ENCODE peak calls at places on chromosome 15, in six cellular contexts. One of them, this sample, is unnamed.
A peak's percentile ranks its signal among the peaks of the same experiment; 100 is the strongest.

GRCh38 chr15:38696120-38696727 is 131.6 kb upstream of the RASGRP1 start:
- DNase-seq in spleen: no peak
- DNase-seq in breast epithelium: no peak
- DNase-seq in HepG2: no peak
- DNase-seq in transverse colon: peak; percentile 50
- DNase-seq in vagina: no peak
- DNase-seq in this sample: no peak

GRCh38 chr15:91593081-91593480 is 260.4 kb upstream of the SLCO3A1 start:
- DNase-seq in spleen: no peak
- DNase-seq in breast epithelium: no peak
- DNase-seq in HepG2: no peak
- DNase-seq in transverse colon: no peak
- DNase-seq in vagina: no peak
- DNase-seq in this sample: no peak

GRCh38 chr15:48644827-48645557 is 517 bp downstream of the FBN1 start:
- DNase-seq in spleen: peak; percentile 78
- DNase-seq in breast epithelium: no peak
- DNase-seq in HepG2: no peak
- DNase-seq in transverse colon: no peak
- DNase-seq in vagina: no peak
- DNase-seq in this sample: no peak

GRCh38 chr15:89812126-89812846 is 2.4 kb downstream of the ANPEP start:
- DNase-seq in spleen: no peak
- DNase-seq in breast epithelium: peak; percentile 84
- DNase-seq in HepG2: peak; percentile 56
- DNase-seq in transverse colon: peak; percentile 88
- DNase-seq in vagina: no peak
- DNase-seq in this sample: peak; percentile 87

GRCh38 chr15:43433160-43433559 is 59.8 kb downstream of the TP53BP1 start:
- DNase-seq in spleen: no peak
- DNase-seq in breast epithelium: no peak
- DNase-seq in HepG2: no peak
- DNase-seq in transverse colon: no peak
- DNase-seq in vagina: no peak
- DNase-seq in this sample: no peak

GRCh38 chr15:55916666-55917409 is 76.6 kb downstream of the NEDD4 start:
- DNase-seq in spleen: no peak
- DNase-seq in breast epithelium: no peak
- DNase-seq in HepG2: no peak
- DNase-seq in transverse colon: no peak
- DNase-seq in vagina: no peak
- DNase-seq in this sample: no peak

GRCh38 chr15:41811432-41812195 is 16.3 kb upstream of the JMJD7 start:
- DNase-seq in spleen: peak; percentile 93
- DNase-seq in breast epithelium: peak; percentile 84
- DNase-seq in HepG2: peak; percentile 69
- DNase-seq in transverse colon: peak; percentile 86
- DNase-seq in vagina: no peak
- DNase-seq in this sample: peak; percentile 80

GRCh38 chr15:70236306-70237103 is 138.8 kb upstream of the TLE3 start:
- DNase-seq in spleen: peak; percentile 58
- DNase-seq in breast epithelium: no peak
- DNase-seq in HepG2: no peak
- DNase-seq in transverse colon: no peak
- DNase-seq in vagina: no peak
- DNase-seq in this sample: no peak

GRCh38 chr15:72182673-72183072 is 14.9 kb downstream of the GRAMD2A start:
- DNase-seq in spleen: peak; percentile 5
- DNase-seq in breast epithelium: peak; percentile 28
- DNase-seq in HepG2: peak; percentile 86
- DNase-seq in transverse colon: no peak
- DNase-seq in vagina: no peak
- DNase-seq in this sample: no peak

GRCh38 chr15:49918106-49918505 is 200.9 kb downstream of the ATP8B4 start:
- DNase-seq in spleen: no peak
- DNase-seq in breast epithelium: no peak
- DNase-seq in HepG2: no peak
- DNase-seq in transverse colon: no peak
- DNase-seq in vagina: no peak
- DNase-seq in this sample: no peak

GRCh38 chr15:70235347-70235746 is 137.6 kb upstream of the TLE3 start:
- DNase-seq in spleen: peak; percentile 16
- DNase-seq in breast epithelium: no peak
- DNase-seq in HepG2: no peak
- DNase-seq in transverse colon: no peak
- DNase-seq in vagina: no peak
- DNase-seq in this sample: no peak

GRCh38 chr15:28919201-28919627 is 33.4 kb downstream of the APBA2 start:
- DNase-seq in spleen: peak; percentile 77
- DNase-seq in breast epithelium: no peak
- DNase-seq in HepG2: no peak
- DNase-seq in transverse colon: no peak
- DNase-seq in vagina: no peak
- DNase-seq in this sample: no peak

GRCh38 chr15:51223771-51224229 is 114.6 kb downstream of the CYP19A1 start:
- DNase-seq in spleen: no peak
- DNase-seq in breast epithelium: no peak
- DNase-seq in HepG2: no peak
- DNase-seq in transverse colon: no peak
- DNase-seq in vagina: no peak
- DNase-seq in this sample: no peak

GRCh38 chr15:54564142-54564541 is 585.9 kb downstream of the UNC13C start:
- DNase-seq in spleen: no peak
- DNase-seq in breast epithelium: no peak
- DNase-seq in HepG2: no peak
- DNase-seq in transverse colon: no peak
- DNase-seq in vagina: no peak
- DNase-seq in this sample: no peak

GRCh38 chr15:81809543-81809942 is 236.3 kb downstream of the MEX3B start:
- DNase-seq in spleen: no peak
- DNase-seq in breast epithelium: no peak
- DNase-seq in HepG2: peak; percentile 21
- DNase-seq in transverse colon: no peak
- DNase-seq in vagina: no peak
- DNase-seq in this sample: no peak

GRCh38 chr15:63407612-63408011 is 26.0 kb upstream of the CA12 start:
- DNase-seq in spleen: no peak
- DNase-seq in breast epithelium: no peak
- DNase-seq in HepG2: no peak
- DNase-seq in transverse colon: no peak
- DNase-seq in vagina: no peak
- DNase-seq in this sample: no peak

GRCh38 chr15:28873585-28874139 is 12.1 kb upstream of the APBA2 start:
- DNase-seq in spleen: peak; percentile 39
- DNase-seq in breast epithelium: no peak
- DNase-seq in HepG2: no peak
- DNase-seq in transverse colon: no peak
- DNase-seq in vagina: no peak
- DNase-seq in this sample: no peak

GRCh38 chr15:68224546-68225250 is 4.8 kb downstream of the CLN6 start:
- DNase-seq in spleen: no peak
- DNase-seq in breast epithelium: no peak
- DNase-seq in HepG2: no peak
- DNase-seq in transverse colon: no peak
- DNase-seq in vagina: no peak
- DNase-seq in this sample: peak; percentile 1

GRCh38 chr15:94080989-94081605 is 150.3 kb upstream of the MCTP2 start:
- DNase-seq in spleen: no peak
- DNase-seq in breast epithelium: no peak
- DNase-seq in HepG2: no peak
- DNase-seq in transverse colon: no peak
- DNase-seq in vagina: peak; percentile 82
- DNase-seq in this sample: no peak

GRCh38 chr15:32970847-32971246 is 223.7 kb downstream of the FMN1 start:
- DNase-seq in spleen: no peak
- DNase-seq in breast epithelium: no peak
- DNase-seq in HepG2: no peak
- DNase-seq in transverse colon: peak; percentile 24
- DNase-seq in vagina: no peak
- DNase-seq in this sample: no peak

GRCh38 chr15:91186892-91187644 is 87.0 kb downstream of the SV2B start:
- DNase-seq in spleen: no peak
- DNase-seq in breast epithelium: no peak
- DNase-seq in HepG2: peak; percentile 13
- DNase-seq in transverse colon: no peak
- DNase-seq in vagina: no peak
- DNase-seq in this sample: no peak

GRCh38 chr15:96345560-96346389 is 15.3 kb downstream of the NR2F2 start:
- DNase-seq in spleen: peak; percentile 86
- DNase-seq in breast epithelium: peak; percentile 61
- DNase-seq in HepG2: peak; percentile 47
- DNase-seq in transverse colon: no peak
- DNase-seq in vagina: no peak
- DNase-seq in this sample: peak; percentile 50

GRCh38 chr15:96348112-96349027 is 17.9 kb downstream of the NR2F2 start:
- DNase-seq in spleen: no peak
- DNase-seq in breast epithelium: no peak
- DNase-seq in HepG2: no peak
- DNase-seq in transverse colon: no peak
- DNase-seq in vagina: no peak
- DNase-seq in this sample: no peak

GRCh38 chr15:96347181-96348111 is 16.9 kb downstream of the NR2F2 start:
- DNase-seq in spleen: peak; percentile 80
- DNase-seq in breast epithelium: no peak
- DNase-seq in HepG2: no peak
- DNase-seq in transverse colon: no peak
- DNase-seq in vagina: no peak
- DNase-seq in this sample: no peak

GRCh38 chr15:96344706-96345559 is 14.4 kb downstream of the NR2F2 start:
- DNase-seq in spleen: no peak
- DNase-seq in breast epithelium: no peak
- DNase-seq in HepG2: no peak
- DNase-seq in transverse colon: no peak
- DNase-seq in vagina: no peak
- DNase-seq in this sample: no peak

GRCh38 chr15:96346409-96346808 is 15.9 kb downstream of the NR2F2 start:
- DNase-seq in spleen: no peak
- DNase-seq in breast epithelium: no peak
- DNase-seq in HepG2: no peak
- DNase-seq in transverse colon: no peak
- DNase-seq in vagina: no peak
- DNase-seq in this sample: no peak
- H3K4me1 ChIP-seq in spleen: peaks cover 19% of the 10 kb centered on the region
- H3K4me1 ChIP-seq in breast epithelium: no peaks in the 10 kb centered on the region
- H3K4me1 ChIP-seq in HepG2: peaks cover 14% of the 10 kb centered on the region
- H3K4me1 ChIP-seq in transverse colon: peaks cover 43% of the 10 kb centered on the region
- H3K4me1 ChIP-seq in vagina: peaks cover 56% of the 10 kb centered on the region
- H3K4me1 ChIP-seq in this sample: no peaks in the 10 kb centered on the region

GRCh38 chr15:67080118-67080899 is 14.9 kb downstream of the SMAD3 start:
- DNase-seq in spleen: no peak
- DNase-seq in breast epithelium: no peak
- DNase-seq in HepG2: no peak
- DNase-seq in transverse colon: no peak
- DNase-seq in vagina: no peak
- DNase-seq in this sample: no peak
- TF ChIP-seq POLR2A in spleen: no peak
- TF ChIP-seq POLR2A in breast epithelium: no peak
- TF ChIP-seq POLR2A in HepG2: no peak
- TF ChIP-seq POLR2A in transverse colon: no peak
- TF ChIP-seq POLR2A in vagina: no peak
- TF ChIP-seq POLR2A in this sample: no peak

DNA sequence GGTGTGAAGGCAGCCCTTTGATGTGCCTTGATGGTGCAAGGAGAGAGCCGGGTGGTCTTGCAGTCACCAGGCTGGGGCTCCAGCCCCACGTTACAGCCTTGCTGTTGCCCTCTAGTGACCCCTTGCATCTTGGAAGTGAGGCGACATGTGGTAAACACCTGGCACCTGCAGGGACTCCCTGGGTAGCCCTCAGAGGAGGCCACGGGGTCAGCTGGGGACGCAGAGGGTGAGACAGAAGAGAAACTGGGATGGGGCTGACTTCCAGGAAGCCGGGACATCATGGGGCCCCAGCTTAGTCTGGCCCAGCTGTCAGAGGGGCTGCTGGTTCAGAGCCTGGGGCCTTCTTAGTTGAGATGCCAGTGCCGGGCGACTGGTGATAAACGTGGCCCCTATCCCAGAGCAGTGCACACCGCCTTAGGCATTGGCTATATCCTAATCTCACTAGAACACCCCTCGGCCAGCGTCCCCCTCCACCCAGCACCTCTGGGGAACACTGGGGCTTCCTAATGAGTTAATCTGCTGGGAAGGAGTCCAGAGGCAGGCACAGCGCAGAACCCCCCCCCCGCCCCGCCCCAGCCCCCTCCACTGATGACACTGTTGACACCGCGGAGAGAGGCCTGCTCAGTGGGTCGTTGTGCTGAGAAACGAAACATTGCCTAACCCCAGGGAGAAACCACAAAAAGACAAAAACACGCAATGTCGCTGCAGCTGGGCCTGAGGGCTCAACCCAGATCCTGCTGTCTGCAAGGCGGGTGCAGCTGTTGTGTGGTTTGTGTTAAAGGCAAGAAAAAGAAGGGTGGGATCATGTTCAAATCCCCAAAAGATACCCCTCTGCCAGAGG is 60.5 kb upstream of the KLF13 start:
- DNase-seq in spleen: peak; percentile 92
- DNase-seq in breast epithelium: peak; percentile 36
- DNase-seq in HepG2: no peak
- DNase-seq in transverse colon: peak; percentile 73
- DNase-seq in vagina: peak; percentile 82
- DNase-seq in this sample: peak; percentile 7
- TF ChIP-seq POLR2AphosphoS5 in spleen: peak; percentile 88
- TF ChIP-seq POLR2AphosphoS5 in breast epithelium: no peak
- TF ChIP-seq POLR2AphosphoS5 in HepG2: no peak
- TF ChIP-seq POLR2AphosphoS5 in transverse colon: peak; percentile 15
- TF ChIP-seq POLR2AphosphoS5 in vagina: no peak
- TF ChIP-seq POLR2AphosphoS5 in this sample: no peak

DNA sequence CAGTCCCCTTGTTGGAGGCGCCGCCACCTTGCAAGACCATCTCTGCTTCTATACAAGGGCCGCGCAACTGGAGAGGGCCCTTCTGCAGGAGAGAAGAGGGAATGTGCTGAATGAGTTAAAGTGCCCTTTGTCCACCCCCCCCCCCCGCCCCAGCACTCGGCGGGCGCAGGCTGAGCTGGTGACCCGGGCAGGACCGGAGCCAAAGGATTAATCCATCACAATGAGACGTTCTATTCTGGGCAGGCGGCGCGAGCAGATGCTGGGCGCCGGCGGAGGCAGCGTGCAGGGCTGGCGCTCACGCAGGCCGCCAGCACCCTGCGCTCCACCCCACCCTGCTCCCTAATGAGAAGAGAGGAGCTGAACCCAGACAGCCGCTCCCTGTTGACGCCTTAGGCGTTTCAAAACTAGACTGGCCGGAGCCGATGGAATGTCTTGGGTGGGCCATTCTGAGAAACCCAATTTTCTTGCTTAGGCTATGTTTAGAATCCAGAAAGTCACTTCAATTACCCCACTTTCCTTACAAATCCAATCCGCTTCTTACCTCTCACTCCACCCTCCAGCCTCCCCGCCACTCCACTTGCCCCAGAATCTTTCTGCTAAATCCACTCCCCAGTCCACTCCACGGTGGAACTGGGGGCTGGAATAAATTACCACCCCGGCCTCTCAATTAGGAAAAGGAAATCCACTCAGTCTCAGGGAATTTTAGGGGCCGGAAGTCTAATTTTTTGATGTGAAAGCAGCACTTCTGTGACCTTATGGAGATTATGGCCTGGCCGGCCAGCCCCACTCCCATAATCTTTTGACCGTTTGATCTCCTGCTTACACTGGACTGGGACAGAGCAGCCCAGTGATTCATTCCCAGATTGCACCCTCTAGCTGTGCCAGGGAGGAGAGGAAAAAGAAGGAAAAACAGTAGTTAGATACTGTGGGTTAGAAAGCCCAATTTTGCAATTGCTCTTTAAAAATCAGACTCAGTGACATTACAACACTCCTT is 32.7 kb downstream of the GJD2 start:
- DNase-seq in spleen: peak; percentile 68
- DNase-seq in breast epithelium: no peak
- DNase-seq in HepG2: peak; percentile 20
- DNase-seq in transverse colon: no peak
- DNase-seq in vagina: peak; percentile 77
- DNase-seq in this sample: no peak
- H3K4me1 ChIP-seq in spleen: no peaks in the 10 kb centered on the region
- H3K4me1 ChIP-seq in breast epithelium: no peaks in the 10 kb centered on the region
- H3K4me1 ChIP-seq in HepG2: peaks cover 14% of the 10 kb centered on the region
- H3K4me1 ChIP-seq in transverse colon: no peaks in the 10 kb centered on the region
- H3K4me1 ChIP-seq in vagina: peaks cover 12% of the 10 kb centered on the region
- H3K4me1 ChIP-seq in this sample: no peaks in the 10 kb centered on the region